ENCODE peak calls at places on chromosome 4, in seven cellular contexts. One of them, this sample, is unnamed.
A peak's percentile ranks its signal among the peaks of the same experiment; 100 is the strongest.

GRCh38 chr4:177938226-177938625 is 496.0 kb upstream of the AGA start:
- DNase-seq in effector memory CD4-positive, alpha-beta T cell: no peak
- DNase-seq in vagina: no peak
- DNase-seq in IMR-90: no peak
- DNase-seq in stomach: no peak
- DNase-seq in CD8-positive, alpha-beta memory T cell: no peak
- DNase-seq in tibial nerve: no peak
- DNase-seq in this sample: peak; percentile 77

GRCh38 chr4:177250056-177250696 is 59.5 kb upstream of the NEIL3 start:
- DNase-seq in effector memory CD4-positive, alpha-beta T cell: peak; percentile 44
- DNase-seq in vagina: no peak
- DNase-seq in IMR-90: peak; percentile 60
- DNase-seq in stomach: peak; percentile 70
- DNase-seq in CD8-positive, alpha-beta memory T cell: peak; percentile 54
- DNase-seq in tibial nerve: peak; percentile 38
- DNase-seq in this sample: peak; percentile 77

GRCh38 chr4:72467633-72468032 is 101.4 kb downstream of the ADAMTS3 start:
- DNase-seq in effector memory CD4-positive, alpha-beta T cell: no peak
- DNase-seq in vagina: no peak
- DNase-seq in IMR-90: no peak
- DNase-seq in stomach: no peak
- DNase-seq in CD8-positive, alpha-beta memory T cell: no peak
- DNase-seq in tibial nerve: no peak
- DNase-seq in this sample: no peak

GRCh38 chr4:19358015-19358414 is 893.7 kb upstream of the SLIT2 start:
- DNase-seq in effector memory CD4-positive, alpha-beta T cell: no peak
- DNase-seq in vagina: no peak
- DNase-seq in IMR-90: peak; percentile 67
- DNase-seq in stomach: no peak
- DNase-seq in CD8-positive, alpha-beta memory T cell: no peak
- DNase-seq in tibial nerve: no peak
- DNase-seq in this sample: no peak

GRCh38 chr4:113483131-113483530 is 278.4 kb downstream of the CAMK2D start:
- DNase-seq in effector memory CD4-positive, alpha-beta T cell: no peak
- DNase-seq in vagina: no peak
- DNase-seq in IMR-90: no peak
- DNase-seq in stomach: no peak
- DNase-seq in CD8-positive, alpha-beta memory T cell: no peak
- DNase-seq in tibial nerve: no peak
- DNase-seq in this sample: no peak

GRCh38 chr4:148268835-148269234 is 173.4 kb downstream of the NR3C2 start:
- DNase-seq in effector memory CD4-positive, alpha-beta T cell: no peak
- DNase-seq in vagina: no peak
- DNase-seq in IMR-90: no peak
- DNase-seq in stomach: no peak
- DNase-seq in CD8-positive, alpha-beta memory T cell: no peak
- DNase-seq in tibial nerve: no peak
- DNase-seq in this sample: no peak

GRCh38 chr4:10161840-10162239 is 45.2 kb upstream of the WDR1 start:
- DNase-seq in effector memory CD4-positive, alpha-beta T cell: no peak
- DNase-seq in vagina: no peak
- DNase-seq in IMR-90: no peak
- DNase-seq in stomach: no peak
- DNase-seq in CD8-positive, alpha-beta memory T cell: no peak
- DNase-seq in tibial nerve: no peak
- DNase-seq in this sample: no peak

GRCh38 chr4:74174941-74175340 is 17.0 kb downstream of the MTHFD2L start:
- DNase-seq in effector memory CD4-positive, alpha-beta T cell: no peak
- DNase-seq in vagina: no peak
- DNase-seq in IMR-90: no peak
- DNase-seq in stomach: no peak
- DNase-seq in CD8-positive, alpha-beta memory T cell: no peak
- DNase-seq in tibial nerve: no peak
- DNase-seq in this sample: no peak

GRCh38 chr4:86939123-86939522 is 4.3 kb downstream of the AFF1 start:
- DNase-seq in effector memory CD4-positive, alpha-beta T cell: no peak
- DNase-seq in vagina: no peak
- DNase-seq in IMR-90: no peak
- DNase-seq in stomach: no peak
- DNase-seq in CD8-positive, alpha-beta memory T cell: no peak
- DNase-seq in tibial nerve: no peak
- DNase-seq in this sample: peak; percentile 34

GRCh38 chr4:177033632-177034031 is 240.9 kb upstream of the VEGFC start:
- DNase-seq in effector memory CD4-positive, alpha-beta T cell: no peak
- DNase-seq in vagina: no peak
- DNase-seq in IMR-90: no peak
- DNase-seq in stomach: no peak
- DNase-seq in CD8-positive, alpha-beta memory T cell: no peak
- DNase-seq in tibial nerve: no peak
- DNase-seq in this sample: no peak

GRCh38 chr4:147025042-147025441 is 79.4 kb upstream of the TTC29 start:
- DNase-seq in effector memory CD4-positive, alpha-beta T cell: no peak
- DNase-seq in vagina: no peak
- DNase-seq in IMR-90: no peak
- DNase-seq in stomach: no peak
- DNase-seq in CD8-positive, alpha-beta memory T cell: no peak
- DNase-seq in tibial nerve: no peak
- DNase-seq in this sample: no peak

GRCh38 chr4:1048781-1049590 is 37.6 kb downstream of the FGFRL1 start:
- DNase-seq in effector memory CD4-positive, alpha-beta T cell: no peak
- DNase-seq in vagina: no peak
- DNase-seq in IMR-90: no peak
- DNase-seq in stomach: no peak
- DNase-seq in CD8-positive, alpha-beta memory T cell: no peak
- DNase-seq in tibial nerve: no peak
- DNase-seq in this sample: no peak

GRCh38 chr4:163744861-163745260 is 250.4 kb downstream of the TMA16 start:
- DNase-seq in effector memory CD4-positive, alpha-beta T cell: no peak
- DNase-seq in vagina: no peak
- DNase-seq in IMR-90: no peak
- DNase-seq in stomach: no peak
- DNase-seq in CD8-positive, alpha-beta memory T cell: no peak
- DNase-seq in tibial nerve: no peak
- DNase-seq in this sample: no peak

GRCh38 chr4:19429684-19430083 is 822.0 kb upstream of the SLIT2 start:
- DNase-seq in effector memory CD4-positive, alpha-beta T cell: no peak
- DNase-seq in vagina: no peak
- DNase-seq in IMR-90: no peak
- DNase-seq in stomach: no peak
- DNase-seq in CD8-positive, alpha-beta memory T cell: no peak
- DNase-seq in tibial nerve: no peak
- DNase-seq in this sample: no peak

GRCh38 chr4:101790521-101791188 is at the start of gene BANK1:
- DNase-seq in effector memory CD4-positive, alpha-beta T cell: no peak
- DNase-seq in vagina: no peak
- DNase-seq in IMR-90: peak; percentile 2
- DNase-seq in stomach: peak; percentile 62
- DNase-seq in CD8-positive, alpha-beta memory T cell: no peak
- DNase-seq in tibial nerve: peak; percentile 10
- DNase-seq in this sample: peak; percentile 60

GRCh38 chr4:70722199-70722791 is 531 bp downstream of the RUFY3 start:
- DNase-seq in effector memory CD4-positive, alpha-beta T cell: no peak
- DNase-seq in vagina: no peak
- DNase-seq in IMR-90: peak; percentile 83
- DNase-seq in stomach: no peak
- DNase-seq in CD8-positive, alpha-beta memory T cell: no peak
- DNase-seq in tibial nerve: no peak
- DNase-seq in this sample: no peak

GRCh38 chr4:157978680-157979361 is 194.0 kb downstream of the GASK1B start:
- DNase-seq in effector memory CD4-positive, alpha-beta T cell: no peak
- DNase-seq in vagina: no peak
- DNase-seq in IMR-90: peak; percentile 64
- DNase-seq in stomach: peak; percentile 26
- DNase-seq in CD8-positive, alpha-beta memory T cell: no peak
- DNase-seq in tibial nerve: peak; percentile 62
- DNase-seq in this sample: peak; percentile 55

GRCh38 chr4:1830642-1831228 is 25.2 kb downstream of the LETM1 start:
- DNase-seq in effector memory CD4-positive, alpha-beta T cell: no peak
- DNase-seq in vagina: no peak
- DNase-seq in IMR-90: no peak
- DNase-seq in stomach: no peak
- DNase-seq in CD8-positive, alpha-beta memory T cell: no peak
- DNase-seq in tibial nerve: no peak
- DNase-seq in this sample: no peak

GRCh38 chr4:151356510-151356909 is 31.1 kb upstream of the SH3D19 start:
- DNase-seq in effector memory CD4-positive, alpha-beta T cell: no peak
- DNase-seq in vagina: no peak
- DNase-seq in IMR-90: peak; percentile 18
- DNase-seq in stomach: no peak
- DNase-seq in CD8-positive, alpha-beta memory T cell: no peak
- DNase-seq in tibial nerve: no peak
- DNase-seq in this sample: peak; percentile 23

GRCh38 chr4:77384094-77384493 is 221.5 kb upstream of the CXCL13 start:
- DNase-seq in effector memory CD4-positive, alpha-beta T cell: no peak
- DNase-seq in vagina: no peak
- DNase-seq in IMR-90: no peak
- DNase-seq in stomach: no peak
- DNase-seq in CD8-positive, alpha-beta memory T cell: no peak
- DNase-seq in tibial nerve: no peak
- DNase-seq in this sample: no peak

GRCh38 chr4:13968723-13969122 is 341.2 kb upstream of the BOD1L1 start:
- DNase-seq in effector memory CD4-positive, alpha-beta T cell: no peak
- DNase-seq in vagina: no peak
- DNase-seq in IMR-90: peak; percentile 66
- DNase-seq in stomach: no peak
- DNase-seq in CD8-positive, alpha-beta memory T cell: no peak
- DNase-seq in tibial nerve: no peak
- DNase-seq in this sample: no peak

GRCh38 chr4:20662851-20663250 is 37.4 kb upstream of the PACRGL start:
- DNase-seq in effector memory CD4-positive, alpha-beta T cell: no peak
- DNase-seq in vagina: no peak
- DNase-seq in IMR-90: peak; percentile 4
- DNase-seq in stomach: no peak
- DNase-seq in CD8-positive, alpha-beta memory T cell: no peak
- DNase-seq in tibial nerve: no peak
- DNase-seq in this sample: no peak

GRCh38 chr4:67204441-67204840 is 340.9 kb downstream of the CENPC start:
- DNase-seq in effector memory CD4-positive, alpha-beta T cell: no peak
- DNase-seq in vagina: no peak
- DNase-seq in IMR-90: no peak
- DNase-seq in stomach: no peak
- DNase-seq in CD8-positive, alpha-beta memory T cell: no peak
- DNase-seq in tibial nerve: no peak
- DNase-seq in this sample: no peak

GRCh38 chr4:71540749-71541269 is 202.0 kb downstream of the SLC4A4 start:
- DNase-seq in effector memory CD4-positive, alpha-beta T cell: no peak
- DNase-seq in vagina: no peak
- DNase-seq in IMR-90: no peak
- DNase-seq in stomach: no peak
- DNase-seq in CD8-positive, alpha-beta memory T cell: no peak
- DNase-seq in tibial nerve: no peak
- DNase-seq in this sample: peak; percentile 22

GRCh38 chr4:103050736-103051436 is 25.7 kb downstream of the SLC9B2 start:
- DNase-seq in effector memory CD4-positive, alpha-beta T cell: no peak
- DNase-seq in vagina: no peak
- DNase-seq in IMR-90: peak; percentile 30
- DNase-seq in stomach: no peak
- DNase-seq in CD8-positive, alpha-beta memory T cell: no peak
- DNase-seq in tibial nerve: no peak
- DNase-seq in this sample: no peak

DNA sequence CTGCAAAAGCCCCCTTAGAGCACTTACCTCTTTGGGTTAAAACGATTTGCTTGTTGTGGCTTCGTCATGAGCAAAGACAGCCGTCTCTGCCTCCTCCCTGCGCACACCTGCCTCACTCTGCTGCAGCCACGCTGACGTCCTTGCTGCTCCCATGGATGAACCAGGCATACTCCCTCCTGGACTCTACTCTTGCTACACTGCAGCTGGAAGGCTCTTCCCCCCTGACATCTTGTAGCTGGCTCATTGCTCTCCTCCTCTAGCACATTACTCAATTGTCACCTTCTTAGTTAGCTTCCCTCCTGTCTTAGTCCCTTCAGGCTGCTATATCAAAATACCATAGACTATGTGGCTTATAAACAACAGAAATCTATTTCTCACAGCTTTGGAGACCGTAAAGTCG is 59.3 kb downstream of the FAM114A1 start:
- DNase-seq in effector memory CD4-positive, alpha-beta T cell: no peak
- DNase-seq in vagina: no peak
- DNase-seq in IMR-90: no peak
- DNase-seq in stomach: no peak
- DNase-seq in CD8-positive, alpha-beta memory T cell: no peak
- DNase-seq in tibial nerve: no peak
- DNase-seq in this sample: no peak
- H3K4me1 ChIP-seq in effector memory CD4-positive, alpha-beta T cell: no peaks in the 10 kb centered on the region
- H3K4me1 ChIP-seq in vagina: no peaks in the 10 kb centered on the region
- H3K4me1 ChIP-seq in IMR-90: peaks cover 2% of the 10 kb centered on the region
- H3K4me1 ChIP-seq in stomach: no peaks in the 10 kb centered on the region
- H3K4me1 ChIP-seq in CD8-positive, alpha-beta memory T cell: no peaks in the 10 kb centered on the region
- H3K4me1 ChIP-seq in tibial nerve: no peaks in the 10 kb centered on the region
- H3K4me1 ChIP-seq in this sample: no peaks in the 10 kb centered on the region

DNA sequence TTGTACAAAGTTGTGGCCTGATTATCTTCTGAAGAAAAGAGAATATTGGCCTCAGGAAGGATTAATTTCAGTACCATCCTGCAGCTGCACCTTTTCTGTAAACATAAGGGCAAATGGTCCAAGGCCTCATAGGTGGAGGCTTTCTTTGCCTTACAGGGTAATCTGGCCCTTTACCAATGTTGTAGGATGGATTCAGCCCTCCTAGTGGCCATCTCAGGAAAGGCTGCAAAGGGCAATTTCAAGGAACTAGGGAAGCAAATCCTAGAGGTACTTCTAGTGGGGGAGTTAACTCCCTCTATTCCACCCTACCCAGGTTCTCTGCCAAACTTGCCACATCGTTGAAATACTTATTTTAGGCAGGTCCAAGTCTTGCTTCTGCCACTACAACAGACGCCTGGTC is 57.6 kb downstream of the UGT2B11 start:
- DNase-seq in effector memory CD4-positive, alpha-beta T cell: no peak
- DNase-seq in vagina: no peak
- DNase-seq in IMR-90: no peak
- DNase-seq in stomach: no peak
- DNase-seq in CD8-positive, alpha-beta memory T cell: no peak
- DNase-seq in tibial nerve: no peak
- DNase-seq in this sample: no peak
- H3K27me3 ChIP-seq in effector memory CD4-positive, alpha-beta T cell: no peaks in the 10 kb centered on the region
- H3K27me3 ChIP-seq in vagina: no peaks in the 10 kb centered on the region
- H3K27me3 ChIP-seq in IMR-90: no peaks in the 10 kb centered on the region
- H3K27me3 ChIP-seq in stomach: no peaks in the 10 kb centered on the region
- H3K27me3 ChIP-seq in CD8-positive, alpha-beta memory T cell: no peaks in the 10 kb centered on the region
- H3K27me3 ChIP-seq in tibial nerve: no peaks in the 10 kb centered on the region
- H3K27me3 ChIP-seq in this sample: no peaks in the 10 kb centered on the region

DNA sequence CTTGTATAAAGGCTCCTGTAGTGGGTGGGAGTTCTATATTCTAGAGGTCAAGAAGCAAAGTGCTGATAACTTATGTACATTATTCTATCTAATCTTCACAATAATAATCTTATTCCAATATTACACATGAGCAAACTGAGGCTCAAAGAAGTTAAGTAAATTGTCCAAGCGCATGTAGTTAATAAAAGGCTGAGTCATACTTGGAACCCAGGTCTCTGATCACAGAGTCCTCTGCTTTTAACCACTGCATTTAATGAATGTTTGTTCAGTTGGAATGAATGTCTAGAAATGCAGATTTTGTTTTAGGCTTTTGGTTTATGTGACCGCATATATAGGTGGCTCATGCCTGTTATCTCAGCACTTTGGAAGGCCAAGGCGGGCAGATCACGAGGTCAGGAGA is 88.4 kb upstream of the PAQR3 start:
- DNase-seq in effector memory CD4-positive, alpha-beta T cell: no peak
- DNase-seq in vagina: no peak
- DNase-seq in IMR-90: no peak
- DNase-seq in stomach: no peak
- DNase-seq in CD8-positive, alpha-beta memory T cell: no peak
- DNase-seq in tibial nerve: no peak
- DNase-seq in this sample: peak; percentile 59
- H3K36me3 ChIP-seq in effector memory CD4-positive, alpha-beta T cell: no peaks in the 10 kb centered on the region
- H3K36me3 ChIP-seq in vagina: no peaks in the 10 kb centered on the region
- H3K36me3 ChIP-seq in IMR-90: no peaks in the 10 kb centered on the region
- H3K36me3 ChIP-seq in stomach: no peaks in the 10 kb centered on the region
- H3K36me3 ChIP-seq in CD8-positive, alpha-beta memory T cell: no peaks in the 10 kb centered on the region
- H3K36me3 ChIP-seq in tibial nerve: no peaks in the 10 kb centered on the region
- H3K36me3 ChIP-seq in this sample: no peaks in the 10 kb centered on the region

GRCh38 chr4:112284166-112284565 is 1.5 kb downstream of the TIFA start:
- DNase-seq in effector memory CD4-positive, alpha-beta T cell: no peak
- DNase-seq in vagina: no peak
- DNase-seq in IMR-90: peak; percentile 8
- DNase-seq in stomach: no peak
- DNase-seq in CD8-positive, alpha-beta memory T cell: no peak
- DNase-seq in tibial nerve: no peak
- DNase-seq in this sample: peak; percentile 9
- H3K4me1 ChIP-seq in effector memory CD4-positive, alpha-beta T cell: peaks cover 35% of the 10 kb centered on the region
- H3K4me1 ChIP-seq in vagina: peaks cover 31% of the 10 kb centered on the region
- H3K4me1 ChIP-seq in IMR-90: peaks cover 6% of the 10 kb centered on the region
- H3K4me1 ChIP-seq in stomach: peaks cover 6% of the 10 kb centered on the region
- H3K4me1 ChIP-seq in CD8-positive, alpha-beta memory T cell: peaks cover 50% of the 10 kb centered on the region
- H3K4me1 ChIP-seq in tibial nerve: peaks cover 15% of the 10 kb centered on the region
- H3K4me1 ChIP-seq in this sample: no peaks in the 10 kb centered on the region